ENCODE peak calls at places on chromosomes 5 and 9, in seven cellular contexts. One of them, this sample, is unnamed.

GRCh38 chr9:108680946-108681345 is 174.8 kb downstream of the ACTL7B start:
- DNase-seq in neural crest cell: no peak
- DNase-seq in Panc1: no peak
- DNase-seq in fibroblast of pulmonary artery: no peak
- DNase-seq in heart right ventricle: no peak
- DNase-seq in cardiac septum: no peak
- DNase-seq in left cardiac atrium: no peak
- DNase-seq in this sample: no peak

GRCh38 chr5:1460054-1460682 is 14.9 kb upstream of the SLC6A3 start:
- DNase-seq in neural crest cell: no peak
- DNase-seq in cardiac septum: peak; percentile 55
- DNase-seq in Panc1: no peak
- DNase-seq in fibroblast of pulmonary artery: no peak
- DNase-seq in heart right ventricle: no peak
- DNase-seq in left cardiac atrium: no peak
- DNase-seq in this sample: no peak

GRCh38 chr9:89311346-89312153 is 555 bp downstream of the CKS2 start:
- DNase-seq in Panc1: no peak
- DNase-seq in cardiac septum: no peak
- DNase-seq in heart right ventricle: no peak
- DNase-seq in left cardiac atrium: peak; percentile 38
- DNase-seq in fibroblast of pulmonary artery: no peak
- DNase-seq in neural crest cell: no peak
- DNase-seq in this sample: peak; percentile 16

GRCh38 chr9:34771023-34771422 is 61.1 kb upstream of the CCL21 start:
- DNase-seq in fibroblast of pulmonary artery: peak; percentile 22
- DNase-seq in left cardiac atrium: no peak
- DNase-seq in neural crest cell: no peak
- DNase-seq in heart right ventricle: no peak
- DNase-seq in Panc1: no peak
- DNase-seq in cardiac septum: no peak
- DNase-seq in this sample: no peak

GRCh38 chr5:82285206-82285605 is 7.1 kb upstream of the RPS23 start:
- DNase-seq in fibroblast of pulmonary artery: no peak
- DNase-seq in Panc1: no peak
- DNase-seq in heart right ventricle: no peak
- DNase-seq in cardiac septum: no peak
- DNase-seq in left cardiac atrium: no peak
- DNase-seq in neural crest cell: no peak
- DNase-seq in this sample: no peak

GRCh38 chr5:154757647-154758406 is 2.6 kb downstream of the LARP1 start:
- DNase-seq in left cardiac atrium: no peak
- DNase-seq in fibroblast of pulmonary artery: no peak
- DNase-seq in Panc1: no peak
- DNase-seq in cardiac septum: no peak
- DNase-seq in heart right ventricle: no peak
- DNase-seq in neural crest cell: no peak
- DNase-seq in this sample: no peak

GRCh38 chr5:77852514-77853352 is 76.6 kb upstream of the TBCA start:
- DNase-seq in left cardiac atrium: peak; percentile 50
- DNase-seq in cardiac septum: no peak
- DNase-seq in heart right ventricle: peak; percentile 77
- DNase-seq in fibroblast of pulmonary artery: peak; percentile 61
- DNase-seq in neural crest cell: peak; percentile 60
- DNase-seq in Panc1: no peak
- DNase-seq in this sample: no peak

GRCh38 chr9:134364391-134365114 is 38.3 kb downstream of the RXRA start:
- DNase-seq in fibroblast of pulmonary artery: no peak
- DNase-seq in left cardiac atrium: no peak
- DNase-seq in cardiac septum: no peak
- DNase-seq in neural crest cell: no peak
- DNase-seq in Panc1: no peak
- DNase-seq in heart right ventricle: no peak
- DNase-seq in this sample: no peak

GRCh38 chr5:134328619-134329018 is 38.4 kb downstream of the CDKL3 start:
- DNase-seq in left cardiac atrium: no peak
- DNase-seq in Panc1: no peak
- DNase-seq in fibroblast of pulmonary artery: peak; percentile 1
- DNase-seq in neural crest cell: no peak
- DNase-seq in heart right ventricle: no peak
- DNase-seq in cardiac septum: no peak
- DNase-seq in this sample: no peak

GRCh38 chr5:65819215-65819904 is 97.4 kb downstream of the NLN start:
- DNase-seq in fibroblast of pulmonary artery: no peak
- DNase-seq in left cardiac atrium: no peak
- DNase-seq in neural crest cell: no peak
- DNase-seq in Panc1: no peak
- DNase-seq in heart right ventricle: no peak
- DNase-seq in cardiac septum: no peak
- DNase-seq in this sample: no peak

GRCh38 chr9:37976714-37977477 is 73.0 kb upstream of the SLC25A51 start:
- DNase-seq in left cardiac atrium: peak; percentile 44
- DNase-seq in neural crest cell: no peak
- DNase-seq in fibroblast of pulmonary artery: peak; percentile 85
- DNase-seq in Panc1: no peak
- DNase-seq in cardiac septum: no peak
- DNase-seq in heart right ventricle: no peak
- DNase-seq in this sample: no peak

GRCh38 chr5:76379316-76379715 is 23.8 kb upstream of the IQGAP2 start:
- DNase-seq in Panc1: no peak
- DNase-seq in cardiac septum: no peak
- DNase-seq in fibroblast of pulmonary artery: no peak
- DNase-seq in left cardiac atrium: no peak
- DNase-seq in neural crest cell: no peak
- DNase-seq in heart right ventricle: no peak
- DNase-seq in this sample: no peak

GRCh38 chr9:115042781-115043509 is 75.0 kb downstream of the TNC start:
- DNase-seq in left cardiac atrium: no peak
- DNase-seq in heart right ventricle: no peak
- DNase-seq in Panc1: no peak
- DNase-seq in cardiac septum: no peak
- DNase-seq in neural crest cell: no peak
- DNase-seq in fibroblast of pulmonary artery: no peak
- DNase-seq in this sample: no peak

GRCh38 chr5:172479034-172479783 is 24.9 kb upstream of the SH3PXD2B start:
- DNase-seq in heart right ventricle: peak; percentile 83
- DNase-seq in Panc1: peak; percentile 67
- DNase-seq in left cardiac atrium: peak; percentile 90
- DNase-seq in cardiac septum: peak; percentile 86
- DNase-seq in neural crest cell: peak; percentile 74
- DNase-seq in fibroblast of pulmonary artery: peak; percentile 93
- DNase-seq in this sample: peak; percentile 79

GRCh38 chr5:180343846-180344327 is 9.2 kb downstream of the GFPT2 start:
- DNase-seq in neural crest cell: no peak
- DNase-seq in cardiac septum: no peak
- DNase-seq in heart right ventricle: no peak
- DNase-seq in fibroblast of pulmonary artery: peak; percentile 78
- DNase-seq in Panc1: no peak
- DNase-seq in left cardiac atrium: peak; percentile 8
- DNase-seq in this sample: no peak

GRCh38 chr5:76175051-76175666 is 92.0 kb downstream of the SV2C start:
- DNase-seq in Panc1: peak; percentile 46
- DNase-seq in neural crest cell: peak; percentile 53
- DNase-seq in left cardiac atrium: peak; percentile 24
- DNase-seq in cardiac septum: no peak
- DNase-seq in heart right ventricle: no peak
- DNase-seq in fibroblast of pulmonary artery: peak; percentile 55
- DNase-seq in this sample: peak; percentile 69

GRCh38 chr9:105150991-105151685 is 93.3 kb upstream of the SLC44A1 start:
- DNase-seq in left cardiac atrium: no peak
- DNase-seq in heart right ventricle: no peak
- DNase-seq in cardiac septum: no peak
- DNase-seq in fibroblast of pulmonary artery: peak; percentile 33
- DNase-seq in Panc1: no peak
- DNase-seq in neural crest cell: no peak
- DNase-seq in this sample: peak; percentile 28

GRCh38 chr5:64163746-64164145 is 1.9 kb upstream of the RNF180 start:
- DNase-seq in Panc1: no peak
- DNase-seq in heart right ventricle: no peak
- DNase-seq in cardiac septum: no peak
- DNase-seq in neural crest cell: no peak
- DNase-seq in left cardiac atrium: no peak
- DNase-seq in fibroblast of pulmonary artery: no peak
- DNase-seq in this sample: no peak

GRCh38 chr5:73030995-73031394 is 75.2 kb downstream of the FCHO2 start:
- DNase-seq in neural crest cell: no peak
- DNase-seq in Panc1: no peak
- DNase-seq in heart right ventricle: no peak
- DNase-seq in left cardiac atrium: no peak
- DNase-seq in fibroblast of pulmonary artery: peak; percentile 82
- DNase-seq in cardiac septum: no peak
- DNase-seq in this sample: peak; percentile 57

GRCh38 chr9:70563437-70564204 is 149.2 kb upstream of the KLF9 start:
- DNase-seq in heart right ventricle: no peak
- DNase-seq in fibroblast of pulmonary artery: peak; percentile 75
- DNase-seq in neural crest cell: no peak
- DNase-seq in left cardiac atrium: no peak
- DNase-seq in Panc1: no peak
- DNase-seq in cardiac septum: no peak
- DNase-seq in this sample: no peak

GRCh38 chr9:132732326-132732725 is 62.1 kb downstream of the GTF3C4 start:
- DNase-seq in Panc1: no peak
- DNase-seq in neural crest cell: no peak
- DNase-seq in left cardiac atrium: no peak
- DNase-seq in heart right ventricle: no peak
- DNase-seq in cardiac septum: peak; percentile 29
- DNase-seq in fibroblast of pulmonary artery: no peak
- DNase-seq in this sample: no peak

GRCh38 chr9:89538874-89539273 is 41.0 kb upstream of the SEMA4D start:
- DNase-seq in Panc1: no peak
- DNase-seq in fibroblast of pulmonary artery: no peak
- DNase-seq in left cardiac atrium: no peak
- DNase-seq in heart right ventricle: no peak
- DNase-seq in neural crest cell: no peak
- DNase-seq in cardiac septum: no peak
- DNase-seq in this sample: no peak

GRCh38 chr9:79395691-79396558 is 175.8 kb upstream of the TLE4 start:
- DNase-seq in left cardiac atrium: no peak
- DNase-seq in cardiac septum: no peak
- DNase-seq in neural crest cell: no peak
- DNase-seq in heart right ventricle: no peak
- DNase-seq in fibroblast of pulmonary artery: no peak
- DNase-seq in Panc1: no peak
- DNase-seq in this sample: no peak

GRCh38 chr9:123048748-123049147 is 15.3 kb downstream of the GPR21 start:
- DNase-seq in heart right ventricle: no peak
- DNase-seq in Panc1: no peak
- DNase-seq in left cardiac atrium: no peak
- DNase-seq in cardiac septum: no peak
- DNase-seq in neural crest cell: no peak
- DNase-seq in fibroblast of pulmonary artery: peak; percentile 71
- DNase-seq in this sample: no peak

GRCh38 chr5:59151162-59151889 is 568.5 kb downstream of the RAB3C start:
- DNase-seq in Panc1: no peak
- DNase-seq in left cardiac atrium: no peak
- DNase-seq in fibroblast of pulmonary artery: no peak
- DNase-seq in heart right ventricle: no peak
- DNase-seq in cardiac septum: no peak
- DNase-seq in neural crest cell: no peak
- DNase-seq in this sample: no peak

GRCh38 chr5:1096792-1097191 is 15.1 kb downstream of the SLC12A7 start:
- DNase-seq in cardiac septum: no peak
- DNase-seq in Panc1: no peak
- DNase-seq in fibroblast of pulmonary artery: no peak
- DNase-seq in neural crest cell: no peak
- DNase-seq in left cardiac atrium: no peak
- DNase-seq in heart right ventricle: no peak
- DNase-seq in this sample: no peak

GRCh38 chr9:130943780-130944179 is 4.7 kb upstream of the FIBCD1 start:
- DNase-seq in fibroblast of pulmonary artery: no peak
- DNase-seq in neural crest cell: no peak
- DNase-seq in Panc1: no peak
- DNase-seq in cardiac septum: no peak
- DNase-seq in left cardiac atrium: no peak
- DNase-seq in heart right ventricle: no peak
- DNase-seq in this sample: no peak

GRCh38 chr9:109500421-109500974 is 2.4 kb upstream of the PTPN3 start:
- DNase-seq in heart right ventricle: no peak
- DNase-seq in cardiac septum: no peak
- DNase-seq in fibroblast of pulmonary artery: no peak
- DNase-seq in Panc1: no peak
- DNase-seq in left cardiac atrium: no peak
- DNase-seq in neural crest cell: no peak
- DNase-seq in this sample: no peak

GRCh38 chr9:95462419-95463121 is 54.2 kb downstream of the PTCH1 start:
- DNase-seq in heart right ventricle: peak; percentile 54
- DNase-seq in cardiac septum: no peak
- DNase-seq in fibroblast of pulmonary artery: peak; percentile 87
- DNase-seq in neural crest cell: peak; percentile 55
- DNase-seq in Panc1: no peak
- DNase-seq in left cardiac atrium: peak; percentile 70
- DNase-seq in this sample: no peak

GRCh38 chr5:112684737-112685136 is 52.9 kb upstream of the APC start:
- DNase-seq in cardiac septum: no peak
- DNase-seq in Panc1: no peak
- DNase-seq in left cardiac atrium: no peak
- DNase-seq in heart right ventricle: peak; percentile 11
- DNase-seq in fibroblast of pulmonary artery: peak; percentile 49
- DNase-seq in neural crest cell: no peak
- DNase-seq in this sample: no peak

GRCh38 chr9:124964604-124965003 is 23.7 kb upstream of the GOLGA1 start:
- DNase-seq in Panc1: no peak
- DNase-seq in heart right ventricle: no peak
- DNase-seq in left cardiac atrium: no peak
- DNase-seq in neural crest cell: no peak
- DNase-seq in fibroblast of pulmonary artery: no peak
- DNase-seq in cardiac septum: no peak
- DNase-seq in this sample: no peak

GRCh38 chr9:31582561-31582960 is 801.9 kb upstream of the ACO1 start:
- DNase-seq in left cardiac atrium: no peak
- DNase-seq in fibroblast of pulmonary artery: no peak
- DNase-seq in heart right ventricle: no peak
- DNase-seq in cardiac septum: no peak
- DNase-seq in neural crest cell: no peak
- DNase-seq in Panc1: no peak
- DNase-seq in this sample: no peak

GRCh38 chr5:146188358-146188757 is 5.9 kb upstream of the LARS1 start:
- DNase-seq in fibroblast of pulmonary artery: no peak
- DNase-seq in Panc1: peak; percentile 52
- DNase-seq in cardiac septum: no peak
- DNase-seq in neural crest cell: no peak
- DNase-seq in heart right ventricle: no peak
- DNase-seq in left cardiac atrium: no peak
- DNase-seq in this sample: peak; percentile 33

GRCh38 chr9:36207016-36207415 is 16.3 kb downstream of the CLTA start:
- DNase-seq in fibroblast of pulmonary artery: no peak
- DNase-seq in neural crest cell: no peak
- DNase-seq in left cardiac atrium: no peak
- DNase-seq in Panc1: no peak
- DNase-seq in cardiac septum: no peak
- DNase-seq in heart right ventricle: no peak
- DNase-seq in this sample: no peak